ENCODE peak calls at places on chromosomes 5 and 9, in six cellular contexts. K is upper lobe of left lung, N is heart left ventricle, E is uterus, F is endodermal cell, S is psoas muscle. W is an unnamed sample.

GRCh38 chr9:112753725-112754124 is 3.2 kb downstream of the SNX30 start:
- DNase-seq in K (no peak), N (no peak), S (no peak), E (peak; percentile 40), F (no peak), W (no peak)

GRCh38 chr5:173809014-173809413 is 79.1 kb upstream of the CPEB4 start:
- DNase-seq in F (no peak), S (no peak), E (no peak), K (no peak), N (no peak), W (no peak)

GRCh38 chr5:401216-402034 is 41.6 kb upstream of the EXOC3 start:
- DNase-seq in S (no peak), E (no peak), K (no peak), F (peak; percentile 36), N (no peak), W (no peak)

GRCh38 chr5:129118826-129119225 is 24.3 kb downstream of the ISOC1 start:
- DNase-seq in K (no peak), F (no peak), S (no peak), N (no peak), E (no peak), W (no peak)

GRCh38 chr5:164958688-164959087 is 1453.3 kb downstream of the MAT2B start:
- DNase-seq in N (no peak), K (no peak), S (no peak), F (no peak), E (no peak), W (no peak)

GRCh38 chr5:1012900-1013237 is 4.3 kb downstream of the NKD2 start:
- DNase-seq in N (no peak), E (no peak), F (no peak), K (no peak), S (peak; percentile 2), W (no peak)

GRCh38 chr9:84121991-84122523 is 141.5 kb downstream of the RMI1 start:
- DNase-seq in N (no peak), S (no peak), E (no peak), F (no peak), K (no peak), W (peak; percentile 59)

GRCh38 chr9:132878695-132879064 is at the start of gene SPACA9:
- DNase-seq in E (peak; percentile 68), N (peak; percentile 74), S (peak; percentile 72), K (peak; percentile 72), F (peak; percentile 83), W (peak; percentile 89)

GRCh38 chr5:62143268-62144229 is 162.5 kb upstream of the KIF2A start:
- DNase-seq in K (no peak), E (no peak), F (peak; percentile 44), N (no peak), S (no peak), W (peak; percentile 24)

GRCh38 chr9:112074250-112075008 is 100.7 kb downstream of the SUSD1 start:
- DNase-seq in F (peak; percentile 85), N (peak; percentile 57), S (peak; percentile 60), E (peak; percentile 83), K (peak; percentile 66), W (peak; percentile 53)

GRCh38 chr5:128123936-128124335 is 40.4 kb downstream of the SLC12A2 start:
- DNase-seq in S (no peak), E (no peak), K (no peak), N (no peak), F (no peak), W (no peak)

GRCh38 chr9:97749928-97750327 is 52.8 kb upstream of the XPA start:
- DNase-seq in N (no peak), S (no peak), K (no peak), E (no peak), F (no peak), W (no peak)

GRCh38 chr9:99431103-99431502 is 209.0 kb downstream of the SEC61B start:
- DNase-seq in E (no peak), F (no peak), S (no peak), K (no peak), N (peak; percentile 36), W (no peak)

GRCh38 chr5:92409131-92409530 is 1026.0 kb upstream of the ARRDC3 start:
- DNase-seq in N (no peak), S (no peak), F (no peak), E (no peak), K (no peak), W (no peak)

GRCh38 chr9:138074516-138074915 is 196.9 kb downstream of the CACNA1B start:
- DNase-seq in K (peak; percentile 9), E (no peak), F (peak; percentile 28), N (no peak), S (no peak), W (peak; percentile 7)
- H3K9me3 ChIP-seq in K (no peaks in the 10 kb centered on the region), E (no peaks in the 10 kb centered on the region), F (peaks cover 24% of the 10 kb centered on the region), N (no peaks in the 10 kb centered on the region), S (no peaks in the 10 kb centered on the region), W (no peaks in the 10 kb centered on the region)

DNA sequence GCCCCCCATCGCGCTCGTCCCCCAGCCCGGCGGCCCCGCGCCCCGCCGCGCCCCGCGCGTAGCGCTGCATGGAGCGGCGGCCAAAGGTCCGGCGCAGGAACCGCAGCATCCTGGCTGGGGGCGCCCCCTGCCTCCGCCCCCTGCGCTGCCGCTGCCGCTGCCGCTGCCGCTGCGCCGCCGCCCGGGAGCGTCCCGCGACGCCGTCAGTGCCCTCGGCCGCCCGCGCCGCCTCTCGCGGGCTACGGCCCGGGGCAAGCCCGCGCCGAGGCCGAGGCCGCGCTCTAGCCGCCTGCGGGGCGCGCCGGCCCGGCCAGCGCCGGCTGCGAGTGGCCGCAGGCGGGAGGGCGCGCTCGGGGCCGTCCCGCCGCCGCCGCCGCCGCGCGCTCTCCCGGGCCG is 523 bp downstream of the EPB41L4B start:
- DNase-seq in F (no peak), N (no peak), S (peak; percentile 11), E (no peak), K (no peak), W (peak; percentile 84)
- TF ChIP-seq CTCF in F (no peak), N (no peak), S (no peak), E (no peak), K (no peak), W (no peak)

DNA sequence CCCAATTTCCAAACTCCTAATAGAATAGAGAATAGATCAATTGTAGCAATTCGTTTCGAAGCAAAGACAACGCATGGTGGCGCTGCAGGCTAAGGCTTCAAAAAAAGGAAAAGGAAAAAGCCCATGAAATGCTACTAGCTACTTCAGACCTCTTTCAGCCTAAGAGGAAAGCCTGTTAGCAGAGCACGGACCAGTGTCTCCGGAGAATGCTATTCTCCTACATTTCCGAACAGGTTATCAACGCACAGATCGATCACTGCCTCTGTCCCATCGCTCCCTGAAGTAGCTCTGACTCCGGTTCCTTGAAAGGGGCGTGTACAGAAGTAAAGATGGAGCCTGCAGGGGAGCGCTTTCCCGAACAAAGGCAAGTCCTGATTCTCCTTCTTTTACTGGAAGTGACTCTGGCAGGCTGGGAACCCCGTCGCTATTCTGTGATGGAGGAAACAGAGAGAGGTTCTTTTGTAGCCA is at the start of gene PCDHB15:
- DNase-seq in K (no peak), N (no peak), F (peak; percentile 90), E (peak; percentile 19), S (no peak), W (peak; percentile 30)
- H3K9me3 ChIP-seq in K (peaks cover 66% of the 10 kb centered on the region), N (peaks cover 86% of the 10 kb centered on the region), F (peaks cover 62% of the 10 kb centered on the region), E (peaks cover 91% of the 10 kb centered on the region), S (peaks cover 38% of the 10 kb centered on the region), W (peaks cover 5% of the 10 kb centered on the region)

DNA sequence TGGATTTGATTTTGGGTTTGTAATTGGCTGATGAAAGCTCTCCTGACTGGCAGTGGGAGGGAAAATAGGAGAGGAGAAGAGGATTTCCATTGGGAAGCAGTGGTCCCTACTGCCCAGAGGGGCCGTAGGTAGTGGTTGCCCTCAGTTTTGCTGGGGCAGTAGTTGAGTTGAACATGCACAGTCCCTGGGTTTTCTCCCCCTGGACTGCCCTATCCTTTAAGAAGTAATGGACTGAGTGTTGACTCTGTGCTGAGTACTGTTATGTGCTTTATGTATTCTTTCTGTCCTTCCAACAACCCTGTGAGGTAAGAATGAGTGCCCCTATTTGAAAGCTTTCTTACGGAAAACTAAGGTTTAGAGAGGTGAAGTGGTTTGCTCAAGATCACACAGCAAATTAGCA is 111.2 kb upstream of the RPS23 start:
- DNase-seq in K (no peak), S (no peak), E (no peak), N (no peak), F (no peak), W (no peak)
- TF ChIP-seq CTCF in K (no peak), S (no peak), E (no peak), N (no peak), F (no peak), W (no peak)